ENCODE peak calls at places on chromosomes 1 and 21, in five cellular contexts. L is HCT116, Q is A549, X is K562, M is SK-N-SH. C is an unnamed sample.

GRCh38 chr1:164524810-164525209 is 34.2 kb upstream of the PBX1 start:
- DNase-seq in L (no peak), Q (no peak), X (no peak), M (no peak), C (no peak)

GRCh38 chr1:67760030-67760821 is 73.0 kb downstream of the GNG12 start:
- DNase-seq in L (peak; percentile 54), Q (peak; percentile 59), X (peak; percentile 75), M (peak; percentile 56), C (peak; percentile 68)

GRCh38 chr1:208132287-208132882 is 111.8 kb downstream of the PLXNA2 start:
- DNase-seq in L (peak; percentile 56), Q (peak; percentile 95), X (peak; percentile 91), M (peak; percentile 72), C (no peak)

GRCh38 chr1:20614130-20614579 is 19.1 kb upstream of the PINK1 start:
- DNase-seq in L (no peak), Q (peak; percentile 60), X (no peak), M (no peak), C (no peak)

GRCh38 chr1:65392497-65392896 is 28.0 kb upstream of the LEPR start:
- DNase-seq in L (no peak), Q (no peak), X (no peak), M (no peak), C (no peak)

GRCh38 chr1:36285450-36286101 is 20.6 kb upstream of the SH3D21 start:
- DNase-seq in L (peak; percentile 78), Q (peak; percentile 73), X (peak; percentile 79), M (peak; percentile 69), C (peak; percentile 50)

GRCh38 chr1:109904105-109904817 is 6.4 kb upstream of the CSF1 start:
- DNase-seq in L (no peak), Q (no peak), X (no peak), M (no peak), C (no peak)

GRCh38 chr1:53578358-53578757 is 119.2 kb downstream of the DMRTB1 start:
- DNase-seq in L (no peak), Q (no peak), X (no peak), M (no peak), C (no peak)

GRCh38 chr1:53710584-53710983 is 28.4 kb downstream of the GLIS1 start:
- DNase-seq in L (no peak), Q (no peak), X (no peak), M (no peak), C (no peak)

GRCh38 chr1:160681067-160681890 is 30.3 kb downstream of the CD48 start:
- DNase-seq in L (peak; percentile 78), Q (peak; percentile 43), X (peak; percentile 75), M (peak; percentile 19), C (peak; percentile 25)

GRCh38 chr1:182617075-182617429 is 12.9 kb upstream of the RGS16 start:
- DNase-seq in L (no peak), Q (no peak), X (no peak), M (no peak), C (no peak)

GRCh38 chr1:111030590-111030989 is 66.9 kb upstream of the LRIF1 start:
- DNase-seq in L (peak; percentile 49), Q (peak; percentile 2), X (peak; percentile 52), M (peak; percentile 24), C (peak; percentile 35)

GRCh38 chr1:233904979-233905415 is 521 bp downstream of the SLC35F3 start:
- DNase-seq in L (no peak), Q (no peak), X (peak; percentile 13), M (no peak), C (no peak)

GRCh38 chr1:202713110-202713509 is 2.9 kb upstream of the SYT2 start:
- DNase-seq in L (no peak), Q (peak; percentile 49), X (no peak), M (no peak), C (no peak)

GRCh38 chr1:87335175-87335992 is 6.7 kb downstream of the LMO4 start:
- DNase-seq in L (no peak), Q (peak; percentile 25), X (peak; percentile 85), M (peak; percentile 84), C (no peak)

GRCh38 chr1:24319962-24320361 is 805 bp downstream of the GRHL3 start:
- DNase-seq in L (no peak), Q (no peak), X (no peak), M (no peak), C (no peak)

GRCh38 chr1:228313536-228314277 is 92.9 kb downstream of the TRIM11 start:
- DNase-seq in L (no peak), Q (no peak), X (no peak), M (no peak), C (no peak)

GRCh38 chr21:42997053-42997452 is 22.7 kb downstream of the PKNOX1 start:
- DNase-seq in L (no peak), Q (no peak), X (no peak), M (no peak), C (no peak)

GRCh38 chr1:76799700-76800099 is 67.6 kb upstream of the ST6GALNAC5 start:
- DNase-seq in L (no peak), Q (no peak), X (no peak), M (peak; percentile 24), C (no peak)

DNA sequence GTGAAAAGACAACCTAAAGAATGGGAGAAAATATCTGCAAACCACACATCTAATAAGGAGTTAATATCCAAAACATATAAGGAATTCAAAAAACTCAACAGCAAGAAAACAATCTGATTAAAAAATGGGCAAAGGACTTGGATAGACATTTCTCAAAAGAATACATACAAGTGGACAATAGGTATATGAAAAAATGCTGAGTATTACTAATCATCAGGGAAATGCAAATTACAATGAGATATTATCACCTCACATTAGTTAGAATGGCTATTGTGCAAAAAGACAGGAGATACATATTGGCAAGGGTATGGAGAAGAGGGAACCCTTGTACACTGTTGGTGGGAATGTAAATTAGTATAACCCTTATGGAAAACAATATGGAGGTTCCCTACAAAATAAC is 44.9 kb downstream of the TRMT1L start:
- DNase-seq in L (no peak), Q (no peak), X (no peak), M (no peak), C (no peak)
- TF ChIP-seq REST in L (no peak), Q (no peak), X (no peak), M (no peak), C (no peak)

GRCh38 chr1:206066479-206067171 is 13.7 kb downstream of the RHEX start:
- DNase-seq in L (no peak), Q (no peak), X (peak; percentile 53), M (no peak), C (no peak)
- TF ChIP-seq CTCF in L (no peak), Q (no peak), X (no peak), M (no peak), C (no peak)

GRCh38 chr21:7952648-7953047 is 2568.7 kb upstream of the TPTE start:
- DNase-seq in L (no peak), Q (no peak), X (no peak), M (no peak), C (no peak)
- H3K9me3 ChIP-seq in L (peaks cover 96% of the 10 kb centered on the region), Q (peaks cover 34% of the 10 kb centered on the region), X (peaks cover 6% of the 10 kb centered on the region), M (peaks cover 20% of the 10 kb centered on the region), C (no peaks in the 10 kb centered on the region)

DNA sequence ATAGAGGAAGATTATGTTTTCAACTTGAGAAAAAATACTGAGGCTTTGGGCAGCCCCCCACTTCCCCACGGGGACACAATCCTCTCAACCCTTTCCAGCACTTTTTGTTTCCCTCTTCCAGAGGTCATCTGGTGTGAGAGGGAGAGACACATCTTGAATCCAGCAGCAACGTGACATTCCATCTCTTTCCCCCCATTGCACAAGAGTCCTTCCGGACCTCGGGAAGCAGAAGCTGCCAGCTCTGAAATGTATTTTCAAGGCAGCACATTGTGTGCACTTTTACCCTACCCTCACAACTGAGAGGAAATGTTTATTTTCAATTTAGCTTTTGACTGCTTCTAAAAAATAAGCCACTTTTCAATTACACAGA is 43.0 kb upstream of the FMO2 start:
- DNase-seq in L (no peak), Q (no peak), X (no peak), M (no peak), C (no peak)
- TF ChIP-seq REST in L (no peak), Q (no peak), X (no peak), M (no peak), C (no peak)

C was measured in Panc1.